ENCODE peak calls at places on chromosomes 13 and 19, in eight cellular contexts. One of them, this sample, is unnamed.

GRCh38 chr19:27753622-27754021 is 1459.3 kb downstream of the UQCRFS1 start:
- DNase-seq in H9: no peak
- DNase-seq in cardiac muscle cell: no peak
- DNase-seq in upper lobe of right lung: no peak
- DNase-seq in colonic mucosa: no peak
- DNase-seq in kidney: no peak
- DNase-seq in ascending aorta: no peak
- DNase-seq in adrenal gland: no peak
- DNase-seq in this sample: no peak

GRCh38 chr13:37058801-37059135 is 720 bp downstream of the SUPT20H start:
- DNase-seq in adrenal gland: peak; percentile 31
- DNase-seq in H9: peak; percentile 27
- DNase-seq in ascending aorta: no peak
- DNase-seq in cardiac muscle cell: peak; percentile 34
- DNase-seq in kidney: no peak
- DNase-seq in upper lobe of right lung: no peak
- DNase-seq in colonic mucosa: peak; percentile 44
- DNase-seq in this sample: no peak

GRCh38 chr13:52652980-52653303 is 306 bp downstream of the SUGT1 start:
- DNase-seq in kidney: no peak
- DNase-seq in ascending aorta: no peak
- DNase-seq in adrenal gland: no peak
- DNase-seq in cardiac muscle cell: no peak
- DNase-seq in colonic mucosa: no peak
- DNase-seq in upper lobe of right lung: no peak
- DNase-seq in H9: no peak
- DNase-seq in this sample: no peak

GRCh38 chr13:110302986-110303385 is 4.0 kb downstream of the COL4A1 start:
- DNase-seq in cardiac muscle cell: no peak
- DNase-seq in upper lobe of right lung: no peak
- DNase-seq in colonic mucosa: no peak
- DNase-seq in H9: no peak
- DNase-seq in ascending aorta: no peak
- DNase-seq in kidney: no peak
- DNase-seq in adrenal gland: no peak
- DNase-seq in this sample: no peak

GRCh38 chr13:100208002-100208401 is 119.1 kb downstream of the PCCA start:
- DNase-seq in cardiac muscle cell: no peak
- DNase-seq in upper lobe of right lung: no peak
- DNase-seq in adrenal gland: no peak
- DNase-seq in kidney: no peak
- DNase-seq in colonic mucosa: no peak
- DNase-seq in ascending aorta: no peak
- DNase-seq in H9: no peak
- DNase-seq in this sample: no peak

GRCh38 chr13:50722437-50723125 is 120.9 kb downstream of the DLEU7 start:
- DNase-seq in ascending aorta: no peak
- DNase-seq in H9: no peak
- DNase-seq in colonic mucosa: no peak
- DNase-seq in kidney: no peak
- DNase-seq in cardiac muscle cell: no peak
- DNase-seq in adrenal gland: no peak
- DNase-seq in upper lobe of right lung: no peak
- DNase-seq in this sample: no peak

GRCh38 chr13:94352057-94352456 is 127.4 kb downstream of the DCT start:
- DNase-seq in H9: no peak
- DNase-seq in upper lobe of right lung: no peak
- DNase-seq in ascending aorta: no peak
- DNase-seq in colonic mucosa: no peak
- DNase-seq in kidney: no peak
- DNase-seq in adrenal gland: no peak
- DNase-seq in cardiac muscle cell: peak; percentile 49
- DNase-seq in this sample: no peak

GRCh38 chr19:45008554-45008953 is 7.3 kb downstream of the RELB start:
- DNase-seq in ascending aorta: no peak
- DNase-seq in H9: peak; percentile 46
- DNase-seq in adrenal gland: no peak
- DNase-seq in upper lobe of right lung: no peak
- DNase-seq in cardiac muscle cell: no peak
- DNase-seq in colonic mucosa: peak; percentile 88
- DNase-seq in kidney: no peak
- DNase-seq in this sample: no peak

GRCh38 chr19:10533656-10534386 is 9.9 kb upstream of the ATG4D start:
- DNase-seq in cardiac muscle cell: peak; percentile 73
- DNase-seq in colonic mucosa: no peak
- DNase-seq in adrenal gland: no peak
- DNase-seq in kidney: no peak
- DNase-seq in ascending aorta: no peak
- DNase-seq in H9: no peak
- DNase-seq in upper lobe of right lung: no peak
- DNase-seq in this sample: no peak

GRCh38 chr19:56946164-56946563 is 105.6 kb upstream of the PEG3 start:
- DNase-seq in ascending aorta: no peak
- DNase-seq in adrenal gland: peak; percentile 65
- DNase-seq in upper lobe of right lung: no peak
- DNase-seq in H9: no peak
- DNase-seq in colonic mucosa: no peak
- DNase-seq in cardiac muscle cell: no peak
- DNase-seq in kidney: no peak
- DNase-seq in this sample: peak; percentile 81

GRCh38 chr13:48643159-48643558 is 10.6 kb upstream of the CYSLTR2 start:
- DNase-seq in cardiac muscle cell: no peak
- DNase-seq in kidney: no peak
- DNase-seq in H9: no peak
- DNase-seq in adrenal gland: no peak
- DNase-seq in colonic mucosa: no peak
- DNase-seq in upper lobe of right lung: no peak
- DNase-seq in ascending aorta: no peak
- DNase-seq in this sample: no peak

GRCh38 chr19:18205180-18205915 is 1.5 kb upstream of the RAB3A start:
- DNase-seq in adrenal gland: peak; percentile 80
- DNase-seq in ascending aorta: peak; percentile 63
- DNase-seq in cardiac muscle cell: peak; percentile 77
- DNase-seq in H9: peak; percentile 58
- DNase-seq in upper lobe of right lung: peak; percentile 87
- DNase-seq in colonic mucosa: peak; percentile 80
- DNase-seq in kidney: peak; percentile 95
- DNase-seq in this sample: peak; percentile 83

DNA sequence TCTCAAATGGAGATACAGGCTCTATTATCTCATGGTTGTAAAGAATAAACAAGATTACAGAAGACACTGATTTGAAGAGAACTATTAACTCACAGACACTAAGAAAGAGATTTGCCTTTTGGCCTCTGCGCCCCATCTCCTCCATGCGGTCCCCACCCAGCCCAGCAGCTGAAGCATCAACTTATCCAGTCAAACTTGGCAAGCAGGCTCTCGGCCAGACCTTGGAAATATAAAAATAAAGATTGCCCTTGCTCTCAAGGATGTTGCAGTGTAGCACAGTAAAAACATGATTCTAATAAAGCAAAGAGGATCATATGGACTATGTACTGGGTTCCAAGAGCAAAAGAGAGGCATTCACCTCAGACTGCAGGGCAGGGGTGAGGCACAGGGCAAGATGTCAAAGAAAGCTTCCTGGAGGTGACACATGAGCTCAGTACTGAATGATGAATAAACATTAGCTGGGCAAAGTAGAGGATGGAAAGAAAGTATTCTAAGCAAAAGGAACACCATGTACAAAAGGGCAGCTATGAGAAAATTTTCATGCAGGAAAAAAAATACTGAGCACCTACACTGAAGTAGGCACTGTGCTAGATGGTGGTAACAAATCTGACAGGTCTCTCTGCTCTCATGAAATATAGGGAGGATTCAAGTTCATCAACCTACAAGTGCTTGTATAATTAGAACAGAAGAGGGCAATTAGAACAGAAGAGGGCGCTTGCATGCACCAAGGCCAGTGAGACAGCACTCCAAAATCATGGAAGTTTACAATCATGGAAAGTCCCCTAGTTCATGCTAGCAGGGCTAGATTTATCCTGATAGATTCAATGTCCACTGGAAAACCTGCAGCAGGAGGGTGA is 85.0 kb downstream of the SACS start:
- DNase-seq in colonic mucosa: no peak
- DNase-seq in H9: no peak
- DNase-seq in kidney: no peak
- DNase-seq in adrenal gland: no peak
- DNase-seq in upper lobe of right lung: no peak
- DNase-seq in cardiac muscle cell: peak; percentile 13
- DNase-seq in ascending aorta: no peak
- DNase-seq in this sample: no peak
- TF ChIP-seq CTCF in colonic mucosa: no peak
- TF ChIP-seq CTCF in H9: peak; percentile 51
- TF ChIP-seq CTCF in kidney: no peak
- TF ChIP-seq CTCF in adrenal gland: no peak
- TF ChIP-seq CTCF in upper lobe of right lung: no peak
- TF ChIP-seq CTCF in cardiac muscle cell: peak; percentile 18
- TF ChIP-seq CTCF in ascending aorta: no peak
- TF ChIP-seq CTCF in this sample: no peak

GRCh38 chr13:29137016-29137415 is 316.9 kb downstream of the MTUS2 start:
- DNase-seq in adrenal gland: no peak
- DNase-seq in upper lobe of right lung: no peak
- DNase-seq in H9: no peak
- DNase-seq in kidney: no peak
- DNase-seq in colonic mucosa: no peak
- DNase-seq in cardiac muscle cell: no peak
- DNase-seq in ascending aorta: no peak
- DNase-seq in this sample: no peak

GRCh38 chr13:29129616-29130015 is 309.5 kb downstream of the MTUS2 start:
- DNase-seq in upper lobe of right lung: no peak
- DNase-seq in ascending aorta: no peak
- DNase-seq in cardiac muscle cell: no peak
- DNase-seq in adrenal gland: no peak
- DNase-seq in H9: no peak
- DNase-seq in kidney: no peak
- DNase-seq in colonic mucosa: no peak
- DNase-seq in this sample: no peak

GRCh38 chr13:29131159-29131558 is 311.0 kb downstream of the MTUS2 start:
- DNase-seq in ascending aorta: no peak
- DNase-seq in H9: no peak
- DNase-seq in cardiac muscle cell: no peak
- DNase-seq in adrenal gland: no peak
- DNase-seq in upper lobe of right lung: no peak
- DNase-seq in kidney: no peak
- DNase-seq in colonic mucosa: no peak
- DNase-seq in this sample: no peak

GRCh38 chr13:29136341-29136740 is 316.2 kb downstream of the MTUS2 start:
- DNase-seq in adrenal gland: no peak
- DNase-seq in ascending aorta: no peak
- DNase-seq in cardiac muscle cell: no peak
- DNase-seq in kidney: no peak
- DNase-seq in upper lobe of right lung: no peak
- DNase-seq in colonic mucosa: no peak
- DNase-seq in H9: no peak
- DNase-seq in this sample: no peak

GRCh38 chr13:29131881-29132668 is 311.9 kb downstream of the MTUS2 start:
- DNase-seq in adrenal gland: no peak
- DNase-seq in H9: no peak
- DNase-seq in ascending aorta: no peak
- DNase-seq in cardiac muscle cell: no peak
- DNase-seq in kidney: no peak
- DNase-seq in colonic mucosa: no peak
- DNase-seq in upper lobe of right lung: no peak
- DNase-seq in this sample: no peak
- H3K27ac ChIP-seq in adrenal gland: no peak overlapping the region
- H3K27ac ChIP-seq in H9: no peak overlapping the region
- H3K27ac ChIP-seq in ascending aorta: peak overlapping the region; percentile 58
- H3K27ac ChIP-seq in cardiac muscle cell: no peak overlapping the region
- H3K27ac ChIP-seq in kidney: no peak overlapping the region
- H3K27ac ChIP-seq in colonic mucosa: no peak overlapping the region
- H3K27ac ChIP-seq in upper lobe of right lung: no peak overlapping the region
- H3K27ac ChIP-seq in this sample: no peak overlapping the region

GRCh38 chr19:20279516-20279915 is 112.5 kb downstream of the ZNF486 start:
- DNase-seq in kidney: no peak
- DNase-seq in adrenal gland: no peak
- DNase-seq in H9: no peak
- DNase-seq in cardiac muscle cell: no peak
- DNase-seq in colonic mucosa: no peak
- DNase-seq in ascending aorta: no peak
- DNase-seq in upper lobe of right lung: no peak
- DNase-seq in this sample: peak; percentile 73

GRCh38 chr19:20273376-20273775 is 106.4 kb downstream of the ZNF486 start:
- DNase-seq in cardiac muscle cell: no peak
- DNase-seq in kidney: no peak
- DNase-seq in upper lobe of right lung: no peak
- DNase-seq in H9: no peak
- DNase-seq in colonic mucosa: no peak
- DNase-seq in ascending aorta: no peak
- DNase-seq in adrenal gland: no peak
- DNase-seq in this sample: no peak

GRCh38 chr19:20278342-20278741 is 111.3 kb downstream of the ZNF486 start:
- DNase-seq in colonic mucosa: no peak
- DNase-seq in adrenal gland: peak; percentile 48
- DNase-seq in upper lobe of right lung: no peak
- DNase-seq in ascending aorta: no peak
- DNase-seq in kidney: no peak
- DNase-seq in cardiac muscle cell: no peak
- DNase-seq in H9: peak; percentile 53
- DNase-seq in this sample: no peak

GRCh38 chr19:20273951-20274578 is 107.1 kb downstream of the ZNF486 start:
- DNase-seq in ascending aorta: no peak
- DNase-seq in kidney: no peak
- DNase-seq in cardiac muscle cell: no peak
- DNase-seq in colonic mucosa: no peak
- DNase-seq in adrenal gland: no peak
- DNase-seq in upper lobe of right lung: no peak
- DNase-seq in H9: no peak
- DNase-seq in this sample: no peak

GRCh38 chr19:20276011-20276738 is 109.2 kb downstream of the ZNF486 start:
- DNase-seq in colonic mucosa: no peak
- DNase-seq in cardiac muscle cell: no peak
- DNase-seq in adrenal gland: no peak
- DNase-seq in kidney: no peak
- DNase-seq in upper lobe of right lung: no peak
- DNase-seq in H9: no peak
- DNase-seq in ascending aorta: no peak
- DNase-seq in this sample: no peak
- TF ChIP-seq CTCF in colonic mucosa: no peak
- TF ChIP-seq CTCF in cardiac muscle cell: no peak
- TF ChIP-seq CTCF in adrenal gland: no peak
- TF ChIP-seq CTCF in kidney: no peak
- TF ChIP-seq CTCF in upper lobe of right lung: no peak
- TF ChIP-seq CTCF in H9: no peak
- TF ChIP-seq CTCF in ascending aorta: no peak
- TF ChIP-seq CTCF in this sample: no peak

DNA sequence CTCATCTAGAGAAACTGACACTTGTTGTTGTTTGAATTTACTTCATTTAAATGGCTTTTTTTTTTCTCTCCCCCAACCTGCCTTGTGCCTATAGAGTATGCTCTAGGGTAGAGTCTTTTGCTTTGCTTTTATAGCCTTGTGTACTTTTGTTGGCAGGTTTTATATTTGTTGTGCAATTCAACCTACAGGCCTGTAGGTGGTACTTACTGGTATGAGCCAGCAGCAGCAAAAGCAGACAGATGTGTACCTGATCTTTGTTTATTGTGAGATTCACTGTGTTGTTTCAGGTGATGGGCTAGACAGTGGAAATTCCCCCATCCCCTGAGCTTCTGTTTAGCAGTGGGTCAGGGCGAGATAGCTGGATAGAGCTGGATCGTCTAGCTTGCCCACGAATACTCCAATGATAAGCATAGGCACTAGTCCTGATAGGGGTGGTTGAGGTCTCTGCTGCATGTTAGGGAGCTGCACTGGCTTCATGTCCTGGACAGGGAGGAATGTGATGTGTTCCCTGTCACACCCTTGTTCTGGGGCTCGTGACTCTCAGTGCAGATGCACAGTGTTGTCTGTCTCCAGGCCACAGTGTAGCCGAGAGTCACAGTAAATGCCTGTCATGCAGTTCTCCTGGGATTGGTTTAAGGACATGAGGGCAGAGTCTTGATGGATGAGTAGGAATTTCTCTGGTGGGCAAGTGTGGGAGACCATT is 21.3 kb downstream of the DNAJC3 start:
- DNase-seq in ascending aorta: no peak
- DNase-seq in adrenal gland: no peak
- DNase-seq in cardiac muscle cell: peak; percentile 29
- DNase-seq in colonic mucosa: no peak
- DNase-seq in H9: no peak
- DNase-seq in upper lobe of right lung: no peak
- DNase-seq in kidney: no peak
- DNase-seq in this sample: no peak
- H3K27ac ChIP-seq in ascending aorta: no peak overlapping the region
- H3K27ac ChIP-seq in adrenal gland: no peak overlapping the region
- H3K27ac ChIP-seq in cardiac muscle cell: no peak overlapping the region
- H3K27ac ChIP-seq in colonic mucosa: no peak overlapping the region
- H3K27ac ChIP-seq in H9: no peak overlapping the region
- H3K27ac ChIP-seq in upper lobe of right lung: no peak overlapping the region
- H3K27ac ChIP-seq in kidney: no peak overlapping the region
- H3K27ac ChIP-seq in this sample: no peak overlapping the region

This sample was measured in dorsolateral prefrontal cortex.